ENCODE peak calls at places on chromosomes 3 and 15, in six cellular contexts. E is activated naive CD8-positive, alpha-beta T cell treated with anti-CD3 and anti-CD28 coated beads, Interleukin-2, amount 10 ng/mL, durations not matched to agents 7 days and 5 days; I is stimulated activated CD8-positive, alpha-beta memory T cell treated with anti-CD3 and anti-CD28 coated beads, Interleukin-12 subunit alpha, Interleukin-12 subunit beta, amount 100 ng/mL, for 4 hours; Q is neural progenitor cell; N is Daoy; A is ACHN. S is an unnamed sample.

GRCh38 chr3:184748219-184749135 is 36.6 kb upstream of the MAGEF1 start:
- DNase-seq in E (no peak), I (no peak), Q (peak; percentile 58), N (no peak), A (peak; percentile 5), S (peak; percentile 83)

GRCh38 chr15:36110659-36110993 is 468.8 kb upstream of the CDIN1 start:
- DNase-seq in E (no peak), I (no peak), Q (no peak), N (no peak), A (no peak), S (no peak)

GRCh38 chr3:181851063-181851462 is 139.3 kb downstream of the SOX2 start:
- DNase-seq in E (no peak), I (no peak), Q (no peak), N (no peak), A (no peak), S (no peak)

GRCh38 chr15:90924375-90924774 is 8.0 kb downstream of the HDDC3 start:
- DNase-seq in E (no peak), I (no peak), Q (no peak), N (no peak), A (no peak), S (no peak)

GRCh38 chr3:197748597-197749314 is 927 bp upstream of the FYTTD1 start:
- DNase-seq in E (no peak), I (no peak), Q (no peak), N (no peak), A (no peak), S (no peak)

GRCh38 chr3:35946121-35946856 is 307.0 kb downstream of the ARPP21 start:
- DNase-seq in E (no peak), I (no peak), Q (peak; percentile 54), N (no peak), A (peak; percentile 41), S (peak; percentile 14)

GRCh38 chr3:32817561-32818430 is at the start of gene TRIM71:
- DNase-seq in E (peak; percentile 51), I (no peak), Q (peak; percentile 68), N (peak; percentile 7), A (no peak), S (peak; percentile 39)

GRCh38 chr3:38210141-38210757 is 44.9 kb downstream of the OXSR1 start:
- DNase-seq in E (no peak), I (no peak), Q (no peak), N (no peak), A (no peak), S (no peak)

GRCh38 chr3:50708620-50709019 is 33.9 kb downstream of the DOCK3 start:
- DNase-seq in E (peak; percentile 45), I (no peak), Q (no peak), N (no peak), A (no peak), S (no peak)

GRCh38 chr15:101201411-101202174 is 50.3 kb downstream of the CHSY1 start:
- DNase-seq in E (no peak), I (no peak), Q (peak; percentile 90), N (peak; percentile 98), A (peak; percentile 96), S (peak; percentile 94)

GRCh38 chr15:62791694-62792093 is 250.9 kb upstream of the TPM1 start:
- DNase-seq in E (no peak), I (no peak), Q (no peak), N (no peak), A (no peak), S (no peak)

GRCh38 chr15:74399511-74400312 is 32.3 kb upstream of the CYP11A1 start:
- DNase-seq in E (peak; percentile 80), I (peak; percentile 59), Q (no peak), N (peak; percentile 94), A (no peak), S (peak; percentile 59)

GRCh38 chr3:11954312-11954934 is 49.8 kb upstream of the SYN2 start:
- DNase-seq in E (no peak), I (no peak), Q (no peak), N (peak; percentile 53), A (no peak), S (peak; percentile 17)

GRCh38 chr3:9111349-9112265 is 137.8 kb downstream of the SRGAP3 start:
- DNase-seq in E (no peak), I (no peak), Q (no peak), N (no peak), A (no peak), S (no peak)

GRCh38 chr3:134357914-134358811 is 16.1 kb downstream of the AMOTL2 start:
- DNase-seq in E (no peak), I (no peak), Q (no peak), N (peak; percentile 95), A (peak; percentile 92), S (peak; percentile 82)

GRCh38 chr3:159798951-159799350 is 189.7 kb upstream of the IL12A start:
- DNase-seq in E (no peak), I (no peak), Q (no peak), N (no peak), A (peak; percentile 19), S (peak; percentile 73)

GRCh38 chr3:67529337-67529736 is 125.1 kb downstream of the SUCLG2 start:
- DNase-seq in E (no peak), I (no peak), Q (no peak), N (no peak), A (no peak), S (no peak)

GRCh38 chr3:141845407-141846049 is 30.9 kb upstream of the ATP1B3 start:
- DNase-seq in E (peak; percentile 32), I (no peak), Q (peak; percentile 50), N (no peak), A (no peak), S (no peak)

GRCh38 chr15:68279779-68280745 is 2.5 kb downstream of the FEM1B start:
- DNase-seq in E (no peak), I (no peak), Q (no peak), N (no peak), A (no peak), S (peak; percentile 51)

GRCh38 chr15:88878720-88879184 is 16.6 kb downstream of the HAPLN3 start:
- DNase-seq in E (peak; percentile 64), I (no peak), Q (peak; percentile 82), N (peak; percentile 56), A (peak; percentile 48), S (no peak)

GRCh38 chr15:82647045-82647834 is at the start of gene CPEB1:
- DNase-seq in E (peak; percentile 43), I (peak; percentile 43), Q (peak; percentile 65), N (peak; percentile 69), A (peak; percentile 28), S (peak; percentile 6)

GRCh38 chr3:116188231-116188785 is 257.0 kb downstream of the LSAMP start:
- DNase-seq in E (no peak), I (no peak), Q (no peak), N (peak; percentile 13), A (no peak), S (peak; percentile 23)

GRCh38 chr3:4394048-4394447 is 73.0 kb downstream of the SUMF1 start:
- DNase-seq in E (peak; percentile 42), I (peak; percentile 14), Q (no peak), N (peak; percentile 70), A (no peak), S (no peak)

GRCh38 chr15:79002631-79003030 is 57.8 kb upstream of the CTSH start:
- DNase-seq in E (no peak), I (no peak), Q (no peak), N (peak; percentile 64), A (peak; percentile 33), S (no peak)

GRCh38 chr3:53109822-53110771 is 20.1 kb downstream of the RFT1 start:
- DNase-seq in E (peak; percentile 44), I (no peak), Q (peak; percentile 59), N (no peak), A (peak; percentile 31), S (no peak)

GRCh38 chr15:68700395-68701123 is 120.1 kb downstream of the ANP32A start:
- DNase-seq in E (no peak), I (no peak), Q (peak; percentile 58), N (peak; percentile 28), A (no peak), S (no peak)

GRCh38 chr3:116037954-116038911 is 407.1 kb downstream of the LSAMP start:
- DNase-seq in E (no peak), I (no peak), Q (no peak), N (no peak), A (no peak), S (peak; percentile 33)

GRCh38 chr15:98943609-98944111 is 63.9 kb downstream of the PGPEP1L start:
- DNase-seq in E (no peak), I (no peak), Q (no peak), N (no peak), A (no peak), S (no peak)

GRCh38 chr3:141412936-141413354 is 44.6 kb downstream of the ZBTB38 start:
- DNase-seq in E (no peak), I (no peak), Q (peak; percentile 60), N (peak; percentile 60), A (no peak), S (peak; percentile 64)

GRCh38 chr15:40204100-40204499 is 34.8 kb upstream of the PAK6 start:
- DNase-seq in E (no peak), I (no peak), Q (no peak), N (no peak), A (no peak), S (no peak)